ENCODE peak calls at places on chromosome 5, in eight cellular contexts. Q is stimulated activated CD4-positive, alpha-beta T cell treated with anti-CD3 and anti-CD28 coated beads, Interleukin-1b, Interleukin-23, amount 100 ng/mL, for 1 hour; M is activated CD4-positive, alpha-beta T cell treated with anti-CD3 and anti-CD28 coated beads for 48 hours; B is activated CD8-positive, alpha-beta memory T cell treated with anti-CD3 and anti-CD28 coated beads for 4 hours; D is globus pallidus; F is GM06990; H is cardiac muscle cell; N is fibroblast of lung. G is an unnamed sample.
A peak's percentile ranks its signal among the peaks of the same experiment; 100 is the strongest.

GRCh38 chr5:59759600-59760357 is 133.7 kb downstream of the PDE4D start:
- DNase-seq in Q (no peak), M (no peak), B (no peak), D (no peak), F (no peak), H (no peak), N (peak; percentile 11), G (no peak)

GRCh38 chr5:142644127-142644526 is 41.8 kb downstream of the FGF1 start:
- DNase-seq in Q (no peak), M (no peak), B (no peak), D (no peak), F (no peak), H (no peak), N (peak; percentile 52), G (no peak)

GRCh38 chr5:31470608-31471007 is 61.3 kb downstream of the DROSHA start:
- DNase-seq in Q (no peak), M (no peak), B (no peak), D (no peak), F (no peak), H (peak; percentile 53), N (peak; percentile 68), G (no peak)

GRCh38 chr5:94694671-94695070 is 76.2 kb downstream of the SLF1 start:
- DNase-seq in Q (no peak), M (no peak), B (no peak), D (no peak), F (no peak), H (no peak), N (peak; percentile 23), G (no peak)

GRCh38 chr5:95032801-95033200 is 252.1 kb downstream of the MCTP1 start:
- DNase-seq in Q (no peak), M (no peak), B (no peak), D (no peak), F (no peak), H (no peak), N (no peak), G (no peak)

GRCh38 chr5:151739939-151740335 is 18.5 kb downstream of the ATOX1 start:
- DNase-seq in Q (no peak), M (no peak), B (no peak), D (no peak), F (no peak), H (peak; percentile 95), N (peak; percentile 99), G (no peak)

GRCh38 chr5:17123010-17123409 is 94.4 kb upstream of the BASP1 start:
- DNase-seq in Q (no peak), M (no peak), B (no peak), D (no peak), F (no peak), H (peak; percentile 41), N (no peak), G (peak; percentile 98)

GRCh38 chr5:76874088-76874581 is 24.3 kb downstream of the S100Z start:
- DNase-seq in Q (no peak), M (no peak), B (no peak), D (no peak), F (peak; percentile 39), H (no peak), N (peak; percentile 20), G (no peak)

GRCh38 chr5:106094128-106094726 is 1576.5 kb downstream of the EFNA5 start:
- DNase-seq in Q (no peak), M (no peak), B (no peak), D (no peak), F (no peak), H (no peak), N (peak; percentile 45), G (no peak)

GRCh38 chr5:58925627-58926545 is 343.0 kb downstream of the RAB3C start:
- DNase-seq in Q (no peak), M (peak; percentile 32), B (no peak), D (peak; percentile 48), F (no peak), H (no peak), N (peak; percentile 46), G (no peak)

GRCh38 chr5:19608434-19608833 is 379.6 kb downstream of the CDH18 start:
- DNase-seq in Q (no peak), M (no peak), B (no peak), D (peak; percentile 11), F (no peak), H (peak; percentile 0), N (peak; percentile 12), G (no peak)

GRCh38 chr5:171600736-171601265 is 181.4 kb downstream of the FGF18 start:
- DNase-seq in Q (no peak), M (no peak), B (no peak), D (no peak), F (no peak), H (peak; percentile 51), N (peak; percentile 20), G (no peak)

GRCh38 chr5:45081082-45081481 is 272.3 kb downstream of the MRPS30 start:
- DNase-seq in Q (no peak), M (no peak), B (no peak), D (no peak), F (no peak), H (no peak), N (no peak), G (no peak)

GRCh38 chr5:135248801-135249231 is 150.2 kb downstream of the MACROH2A1 start:
- DNase-seq in Q (no peak), M (no peak), B (no peak), D (no peak), F (no peak), H (no peak), N (no peak), G (no peak)

GRCh38 chr5:16916262-16916878 is 19.7 kb downstream of the MYO10 start:
- DNase-seq in Q (no peak), M (no peak), B (no peak), D (no peak), F (no peak), H (peak; percentile 95), N (peak; percentile 98), G (peak; percentile 78)

GRCh38 chr5:124919752-124920151 is 173.3 kb upstream of the ZNF608 start:
- DNase-seq in Q (no peak), M (no peak), B (no peak), D (no peak), F (no peak), H (no peak), N (no peak), G (no peak)

GRCh38 chr5:89067362-89067761 is 184.4 kb upstream of the MEF2C start:
- DNase-seq in Q (no peak), M (no peak), B (no peak), D (no peak), F (no peak), H (no peak), N (no peak), G (no peak)

GRCh38 chr5:83199126-83199525 is 121.8 kb downstream of the XRCC4 start:
- DNase-seq in Q (no peak), M (no peak), B (no peak), D (no peak), F (no peak), H (peak; percentile 55), N (no peak), G (peak; percentile 16)

GRCh38 chr5:174828786-174829510 is 104.6 kb downstream of the MSX2 start:
- DNase-seq in Q (no peak), M (no peak), B (no peak), D (no peak), F (no peak), H (peak; percentile 3), N (peak; percentile 56), G (no peak)

GRCh38 chr5:33978307-33978706 is 6.2 kb downstream of the SLC45A2 start:
- DNase-seq in Q (no peak), M (no peak), B (no peak), D (no peak), F (no peak), H (no peak), N (no peak), G (no peak)

GRCh38 chr5:84249918-84250635 is 134.6 kb downstream of the EDIL3 start:
- DNase-seq in Q (no peak), M (no peak), B (no peak), D (no peak), F (no peak), H (peak; percentile 91), N (peak; percentile 95), G (peak; percentile 64)

GRCh38 chr5:132017738-132018625 is 6.5 kb upstream of the ACSL6 start:
- DNase-seq in Q (no peak), M (no peak), B (no peak), D (no peak), F (no peak), H (no peak), N (no peak), G (no peak)

GRCh38 chr5:1651971-1652872 is 128.5 kb upstream of the LPCAT1 start:
- DNase-seq in Q (no peak), M (no peak), B (no peak), D (no peak), F (no peak), H (no peak), N (no peak), G (no peak)

GRCh38 chr5:172015346-172015745 is 8.9 kb upstream of the FBXW11 start:
- DNase-seq in Q (no peak), M (no peak), B (no peak), D (no peak), F (no peak), H (no peak), N (no peak), G (no peak)